ENCODE peak calls at places on chromosomes 7 and 10, in six cellular contexts. E is fibroblast of the aortic adventitia, H is cardiac fibroblast, Q is fibroblast of pulmonary artery, X is hepatocyte, G is fibroblast of lung. P is an unnamed sample.

GRCh38 chr10:115772606-115773005 is 500.4 kb downstream of the GFRA1 start:
- DNase-seq in H (peak; percentile 29), G (peak; percentile 92), X (no peak), Q (peak; percentile 47), E (peak; percentile 45), P (peak; percentile 15)

GRCh38 chr10:4022473-4022872 is 237.5 kb upstream of the KLF6 start:
- DNase-seq in Q (no peak), E (no peak), X (no peak), G (no peak), H (no peak), P (no peak)

GRCh38 chr10:133165556-133166503 is 5.8 kb downstream of the KNDC1 start:
- DNase-seq in X (no peak), E (no peak), Q (no peak), H (no peak), G (no peak), P (no peak)

GRCh38 chr10:12509794-12510100 is 160.4 kb downstream of the CAMK1D start:
- DNase-seq in Q (no peak), H (no peak), E (no peak), G (no peak), X (no peak), P (no peak)

GRCh38 chr7:602341-603141 is 82.9 kb upstream of the PDGFA start:
- DNase-seq in Q (no peak), G (no peak), H (no peak), X (peak; percentile 39), E (no peak), P (no peak)

GRCh38 chr7:44147026-44147881 is 6.1 kb upstream of the MYL7 start:
- DNase-seq in G (peak; percentile 36), Q (no peak), E (no peak), X (peak; percentile 54), H (no peak), P (no peak)

GRCh38 chr10:27433976-27434375 is 70.1 kb upstream of the RAB18 start:
- DNase-seq in X (no peak), Q (no peak), G (no peak), H (no peak), E (no peak), P (no peak)

GRCh38 chr10:121289800-121290199 is 308.4 kb downstream of the FGFR2 start:
- DNase-seq in X (no peak), E (no peak), Q (no peak), H (no peak), G (no peak), P (no peak)

GRCh38 chr7:105026750-105027149 is 12.7 kb downstream of the KMT2E start:
- DNase-seq in Q (no peak), H (no peak), X (no peak), E (no peak), G (no peak), P (no peak)

GRCh38 chr7:41045556-41046123 is 657.2 kb downstream of the INHBA start:
- DNase-seq in X (peak; percentile 10), H (no peak), G (no peak), Q (no peak), E (no peak), P (no peak)

GRCh38 chr10:4013651-4014085 is 228.7 kb upstream of the KLF6 start:
- DNase-seq in G (no peak), X (no peak), E (no peak), Q (no peak), H (no peak), P (no peak)

GRCh38 chr10:7634142-7634894 is 32.4 kb downstream of the ITIH5 start:
- DNase-seq in H (no peak), X (no peak), G (no peak), Q (no peak), E (peak; percentile 40), P (no peak)

GRCh38 chr7:39700932-39701331 is 77.6 kb downstream of the RALA start:
- DNase-seq in H (no peak), G (no peak), X (no peak), Q (no peak), E (no peak), P (no peak)

GRCh38 chr7:47036909-47037308 is 545.0 kb downstream of the TNS3 start:
- DNase-seq in Q (no peak), E (no peak), H (no peak), X (no peak), G (no peak), P (no peak)

GRCh38 chr7:7761340-7761973 is 43.0 kb upstream of the RPA3 start:
- DNase-seq in X (peak; percentile 49), G (peak; percentile 59), Q (peak; percentile 74), E (peak; percentile 80), H (peak; percentile 74), P (no peak)

GRCh38 chr7:120272261-120272895 is 597 bp upstream of the KCND2 start:
- DNase-seq in H (peak; percentile 76), E (peak; percentile 82), X (peak; percentile 67), G (peak; percentile 45), Q (peak; percentile 70), P (peak; percentile 10)

GRCh38 chr7:9250876-9251275 is 817.5 kb downstream of the NXPH1 start:
- DNase-seq in X (no peak), E (no peak), Q (no peak), G (no peak), H (no peak), P (no peak)

GRCh38 chr10:100847440-100847839 is 65.3 kb upstream of the SLF2 start:
- DNase-seq in H (no peak), G (peak; percentile 16), Q (peak; percentile 4), E (peak; percentile 6), X (no peak), P (no peak)

GRCh38 chr7:30169585-30169978 is 34.8 kb downstream of the MTURN start:
- DNase-seq in E (no peak), H (no peak), X (no peak), Q (no peak), G (peak; percentile 61), P (no peak)

GRCh38 chr7:158957921-158958471 is 101.6 kb downstream of the DYNC2I1 start:
- DNase-seq in H (no peak), Q (no peak), X (no peak), G (no peak), E (no peak), P (no peak)

GRCh38 chr7:55469721-55470120 is 102.6 kb downstream of the VOPP1 start:
- DNase-seq in G (no peak), H (no peak), X (no peak), E (no peak), Q (no peak), P (no peak)

DNA sequence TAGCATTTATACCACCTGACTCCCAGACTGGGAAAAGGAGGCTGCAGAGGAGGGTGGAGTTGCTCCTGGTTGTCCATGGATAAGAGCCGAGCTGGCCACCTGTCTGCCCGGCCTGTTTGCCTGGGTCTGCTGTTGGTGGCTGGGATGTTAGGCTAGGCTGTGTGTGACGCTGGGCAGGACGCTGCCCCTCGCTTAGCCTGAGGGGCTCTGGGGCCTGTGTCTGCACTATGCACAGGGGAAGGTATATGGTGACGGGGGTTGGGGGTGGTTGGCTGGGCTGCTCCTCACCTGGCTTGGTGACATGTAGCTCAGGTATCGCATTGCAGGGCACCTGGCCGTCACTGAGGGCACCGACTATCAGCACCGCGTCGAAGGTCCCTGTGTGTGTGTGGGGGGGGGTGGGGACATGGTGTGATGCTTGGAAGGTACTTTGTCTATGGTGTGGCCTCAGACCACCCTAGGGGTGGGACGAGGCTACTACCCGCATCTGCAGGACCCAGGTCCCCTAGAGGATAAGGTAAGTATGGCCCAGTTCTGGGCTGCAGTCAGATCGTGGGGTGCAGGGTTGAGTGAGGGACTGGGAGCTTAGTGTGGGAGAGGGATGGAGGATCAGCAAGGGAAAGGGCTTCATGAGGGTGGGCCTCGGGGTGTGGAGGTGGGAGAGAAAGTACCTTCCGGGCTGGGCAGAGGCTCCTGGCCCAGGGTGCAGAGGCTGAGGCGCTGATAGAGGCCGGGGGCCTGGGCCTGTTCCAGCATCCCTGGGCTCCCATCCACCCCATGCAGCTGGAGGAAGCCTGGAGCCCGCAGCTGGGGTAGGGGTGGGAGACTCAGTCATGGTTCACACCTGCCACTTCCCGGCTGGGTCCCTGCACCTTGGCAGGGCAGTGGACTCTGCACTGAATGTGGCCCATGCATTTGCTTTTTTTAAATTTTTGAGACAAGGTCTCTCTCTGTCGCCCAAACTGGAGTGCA is 2.3 kb downstream of the METTL27 start:
- DNase-seq in E (no peak), H (no peak), G (no peak), X (no peak), Q (no peak), P (no peak)
- TF ChIP-seq CTCF in E (no peak), H (no peak), G (no peak), X (no peak), Q (no peak), P (no peak)

GRCh38 chr10:20677340-20677739 is 219.8 kb downstream of the NEBL start:
- DNase-seq in E (no peak), X (no peak), Q (no peak), H (no peak), G (no peak), P (no peak)
- TF ChIP-seq CTCF in E (no peak), X (no peak), Q (no peak), H (no peak), G (no peak), P (no peak)

DNA sequence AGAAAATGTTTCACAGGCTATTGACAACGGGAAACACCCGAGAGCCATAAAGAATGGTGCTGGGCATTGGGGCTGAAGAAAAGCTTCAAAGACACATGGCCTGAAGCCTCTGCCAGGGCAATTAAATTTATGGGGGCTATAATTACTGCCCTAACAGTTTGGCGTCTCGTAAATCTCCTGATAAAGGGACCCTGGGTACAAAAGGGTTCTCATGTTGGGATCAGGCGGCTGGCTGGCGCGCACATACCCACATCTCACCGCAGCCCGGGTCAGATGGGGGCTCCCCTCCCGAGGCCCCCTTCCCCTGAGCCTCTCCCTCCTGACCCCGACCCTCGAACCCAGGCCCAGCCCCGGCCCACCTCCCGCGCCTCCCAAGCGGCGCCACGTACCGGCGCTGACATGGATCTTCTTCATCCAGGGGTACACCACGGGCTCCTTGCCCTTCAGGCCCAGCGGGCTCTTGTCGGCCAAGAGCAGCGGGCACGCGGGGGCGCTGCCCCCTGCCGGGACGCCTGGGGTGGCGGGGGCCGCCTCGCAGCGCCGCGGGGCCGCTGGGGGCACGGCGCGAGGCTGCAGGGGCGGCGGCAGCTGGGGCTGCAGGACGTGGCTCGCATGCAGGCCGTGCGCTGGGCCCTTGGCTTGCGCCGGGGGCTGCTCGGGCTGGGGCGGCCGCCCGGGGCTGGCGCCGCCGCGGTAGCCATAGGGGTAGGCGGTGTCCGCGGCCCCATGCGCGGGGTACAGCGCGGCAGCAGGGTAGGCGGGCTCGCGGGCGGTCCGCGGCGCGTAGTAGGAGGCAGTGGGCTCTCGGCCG is 623 bp downstream of the HOXA4 start:
- DNase-seq in Q (no peak), X (peak; percentile 53), H (no peak), E (no peak), G (peak; percentile 29), P (no peak)
- TF ChIP-seq CTCF in Q (no peak), X (peak; percentile 11), H (no peak), E (peak; percentile 7), G (no peak), P (no peak)

GRCh38 chr10:82071231-82071630 is 196.2 kb downstream of the NRG3 start:
- DNase-seq in Q (no peak), X (no peak), G (no peak), H (no peak), E (no peak), P (no peak)

GRCh38 chr10:82072124-82072523 is 197.1 kb downstream of the NRG3 start:
- DNase-seq in G (no peak), Q (no peak), X (no peak), H (no peak), E (no peak), P (no peak)

DNA sequence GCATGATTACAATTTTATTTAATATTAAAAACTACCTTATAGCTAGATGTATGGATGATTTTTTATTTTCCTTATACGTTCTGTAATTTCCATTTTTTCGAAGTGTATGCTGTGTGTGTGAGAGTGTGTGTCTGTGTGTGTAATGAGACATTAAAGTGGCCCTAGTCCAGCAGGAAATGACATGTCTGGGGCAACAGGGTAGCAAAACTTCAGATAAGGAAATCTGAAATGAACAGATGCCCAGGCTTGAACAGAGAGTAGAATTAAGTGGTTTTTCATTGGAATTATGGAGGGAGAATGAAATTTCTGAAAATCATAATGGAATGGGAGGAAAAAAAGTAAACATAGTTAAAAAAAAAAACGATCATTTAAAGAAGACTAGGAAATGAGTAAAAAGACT is 200.6 kb downstream of the NRG3 start:
- DNase-seq in Q (no peak), G (no peak), H (no peak), E (no peak), X (no peak), P (no peak)
- TF ChIP-seq CTCF in Q (no peak), G (no peak), H (no peak), E (no peak), X (no peak), P (no peak)

P was measured in AG09319.